ENCODE peak calls at places on chromosomes 4 and X, in ten cellular contexts. One of them, this sample, is unnamed. For H3K9me3, the result is how much of the 10 kb centered on the place peaks cover.

GRCh38 chr4:36414248-36414647 is 132.8 kb downstream of the DTHD1 start:
- DNase-seq in keratinocyte: no peak
- DNase-seq in mammary epithelial cell: no peak
- DNase-seq in fibroblast of lung: no peak
- DNase-seq in WERI-Rb-1: no peak
- DNase-seq in RWPE2: no peak
- DNase-seq in CD8-positive, alpha-beta T cell: no peak
- DNase-seq in endodermal cell: no peak
- DNase-seq in transverse colon: no peak
- DNase-seq in SK-N-SH: no peak
- DNase-seq in this sample: no peak

GRCh38 chr4:2648159-2648814 is 107.8 kb downstream of the TNIP2 start:
- DNase-seq in keratinocyte: no peak
- DNase-seq in mammary epithelial cell: no peak
- DNase-seq in fibroblast of lung: no peak
- DNase-seq in WERI-Rb-1: no peak
- DNase-seq in RWPE2: no peak
- DNase-seq in CD8-positive, alpha-beta T cell: peak
- DNase-seq in endodermal cell: no peak
- DNase-seq in transverse colon: no peak
- DNase-seq in SK-N-SH: no peak
- DNase-seq in this sample: peak

GRCh38 chrX:110462957-110463356 is 104.3 kb downstream of the RTL9 start:
- DNase-seq in keratinocyte: no peak
- DNase-seq in mammary epithelial cell: no peak
- DNase-seq in fibroblast of lung: no peak
- DNase-seq in WERI-Rb-1: no peak
- DNase-seq in RWPE2: no peak
- DNase-seq in CD8-positive, alpha-beta T cell: no peak
- DNase-seq in endodermal cell: peak
- DNase-seq in transverse colon: no peak
- DNase-seq in SK-N-SH: no peak
- DNase-seq in this sample: no peak

GRCh38 chr4:44256414-44256813 is 192.2 kb downstream of the KCTD8 start:
- DNase-seq in keratinocyte: no peak
- DNase-seq in mammary epithelial cell: no peak
- DNase-seq in fibroblast of lung: peak
- DNase-seq in WERI-Rb-1: peak
- DNase-seq in RWPE2: no peak
- DNase-seq in CD8-positive, alpha-beta T cell: no peak
- DNase-seq in endodermal cell: no peak
- DNase-seq in transverse colon: no peak
- DNase-seq in SK-N-SH: no peak
- DNase-seq in this sample: no peak

GRCh38 chrX:133444952-133445831 is 29.9 kb upstream of the GPC4 start:
- DNase-seq in keratinocyte: no peak
- DNase-seq in mammary epithelial cell: peak
- DNase-seq in fibroblast of lung: peak
- DNase-seq in WERI-Rb-1: no peak
- DNase-seq in RWPE2: no peak
- DNase-seq in CD8-positive, alpha-beta T cell: no peak
- DNase-seq in endodermal cell: peak
- DNase-seq in transverse colon: peak
- DNase-seq in SK-N-SH: no peak
- DNase-seq in this sample: no peak

GRCh38 chr4:6516762-6517161 is 44.3 kb upstream of the PPP2R2C start:
- DNase-seq in keratinocyte: no peak
- DNase-seq in mammary epithelial cell: no peak
- DNase-seq in fibroblast of lung: no peak
- DNase-seq in WERI-Rb-1: no peak
- DNase-seq in RWPE2: no peak
- DNase-seq in CD8-positive, alpha-beta T cell: no peak
- DNase-seq in endodermal cell: no peak
- DNase-seq in transverse colon: no peak
- DNase-seq in SK-N-SH: no peak
- DNase-seq in this sample: no peak

GRCh38 chrX:15214614-15215013 is 55.3 kb downstream of the ASB9 start:
- DNase-seq in keratinocyte: no peak
- DNase-seq in mammary epithelial cell: no peak
- DNase-seq in fibroblast of lung: no peak
- DNase-seq in WERI-Rb-1: no peak
- DNase-seq in RWPE2: no peak
- DNase-seq in CD8-positive, alpha-beta T cell: no peak
- DNase-seq in endodermal cell: no peak
- DNase-seq in transverse colon: no peak
- DNase-seq in SK-N-SH: no peak
- DNase-seq in this sample: no peak

GRCh38 chr4:84647307-84647884 is 64.5 kb downstream of the CDS1 start:
- DNase-seq in keratinocyte: no peak
- DNase-seq in mammary epithelial cell: no peak
- DNase-seq in fibroblast of lung: no peak
- DNase-seq in WERI-Rb-1: no peak
- DNase-seq in RWPE2: no peak
- DNase-seq in CD8-positive, alpha-beta T cell: no peak
- DNase-seq in endodermal cell: peak
- DNase-seq in transverse colon: no peak
- DNase-seq in SK-N-SH: no peak
- DNase-seq in this sample: no peak

GRCh38 chr4:143653031-143653430 is 47.4 kb downstream of the FREM3 start:
- DNase-seq in keratinocyte: no peak
- DNase-seq in mammary epithelial cell: no peak
- DNase-seq in fibroblast of lung: peak
- DNase-seq in WERI-Rb-1: no peak
- DNase-seq in RWPE2: no peak
- DNase-seq in CD8-positive, alpha-beta T cell: no peak
- DNase-seq in endodermal cell: no peak
- DNase-seq in transverse colon: no peak
- DNase-seq in SK-N-SH: no peak
- DNase-seq in this sample: no peak

GRCh38 chrX:119427024-119427794 is 28.1 kb downstream of the SLC25A43 start:
- DNase-seq in keratinocyte: no peak
- DNase-seq in mammary epithelial cell: no peak
- DNase-seq in fibroblast of lung: peak
- DNase-seq in WERI-Rb-1: no peak
- DNase-seq in RWPE2: no peak
- DNase-seq in CD8-positive, alpha-beta T cell: peak
- DNase-seq in endodermal cell: no peak
- DNase-seq in transverse colon: peak
- DNase-seq in SK-N-SH: no peak
- DNase-seq in this sample: no peak

DNA sequence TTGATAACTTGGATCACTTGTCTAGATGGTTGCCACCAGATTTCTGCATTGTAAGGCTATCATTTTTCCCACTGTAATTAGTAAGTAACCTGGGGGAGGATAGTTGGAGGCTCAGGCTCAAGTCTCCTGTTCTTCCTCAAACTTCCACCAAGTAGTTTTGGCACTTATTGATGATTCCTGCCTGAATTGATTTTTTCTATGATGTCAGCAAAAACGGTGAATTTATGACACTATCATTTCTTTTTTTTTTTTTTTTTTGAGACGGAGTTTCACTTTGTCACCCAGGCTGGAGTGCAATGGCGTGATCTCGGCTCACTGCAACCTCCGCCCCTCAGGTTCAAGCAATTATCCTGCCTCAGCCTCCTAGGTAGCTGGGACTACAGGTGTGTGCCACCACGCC is 12.4 kb downstream of the TMSB4X start:
- DNase-seq in keratinocyte: no peak
- DNase-seq in mammary epithelial cell: no peak
- DNase-seq in fibroblast of lung: no peak
- DNase-seq in WERI-Rb-1: no peak
- DNase-seq in RWPE2: no peak
- DNase-seq in CD8-positive, alpha-beta T cell: no peak
- DNase-seq in endodermal cell: no peak
- DNase-seq in transverse colon: no peak
- DNase-seq in SK-N-SH: no peak
- DNase-seq in this sample: no peak
- H3K27ac ChIP-seq in keratinocyte: no peak
- H3K27ac ChIP-seq in mammary epithelial cell: no peak
- H3K27ac ChIP-seq in fibroblast of lung: no peak
- H3K27ac ChIP-seq in WERI-Rb-1: no peak
- H3K27ac ChIP-seq in RWPE2: no peak
- H3K27ac ChIP-seq in CD8-positive, alpha-beta T cell: no peak
- H3K27ac ChIP-seq in endodermal cell: no peak
- H3K27ac ChIP-seq in transverse colon: no peak
- H3K27ac ChIP-seq in SK-N-SH: no peak
- H3K27ac ChIP-seq in this sample: no peak

GRCh38 chr4:169407217-169407845 is 136.6 kb upstream of the SH3RF1 start:
- DNase-seq in keratinocyte: no peak
- DNase-seq in mammary epithelial cell: no peak
- DNase-seq in fibroblast of lung: peak
- DNase-seq in WERI-Rb-1: no peak
- DNase-seq in RWPE2: no peak
- DNase-seq in CD8-positive, alpha-beta T cell: no peak
- DNase-seq in endodermal cell: peak
- DNase-seq in transverse colon: no peak
- DNase-seq in SK-N-SH: no peak
- DNase-seq in this sample: no peak
- TF ChIP-seq CTCF in keratinocyte: no peak
- TF ChIP-seq CTCF in mammary epithelial cell: no peak
- TF ChIP-seq CTCF in fibroblast of lung: no peak
- TF ChIP-seq CTCF in WERI-Rb-1: no peak
- TF ChIP-seq CTCF in RWPE2: no peak
- TF ChIP-seq CTCF in CD8-positive, alpha-beta T cell: no peak
- TF ChIP-seq CTCF in endodermal cell: no peak
- TF ChIP-seq CTCF in transverse colon: no peak
- TF ChIP-seq CTCF in SK-N-SH: no peak
- TF ChIP-seq CTCF in this sample: no peak

DNA sequence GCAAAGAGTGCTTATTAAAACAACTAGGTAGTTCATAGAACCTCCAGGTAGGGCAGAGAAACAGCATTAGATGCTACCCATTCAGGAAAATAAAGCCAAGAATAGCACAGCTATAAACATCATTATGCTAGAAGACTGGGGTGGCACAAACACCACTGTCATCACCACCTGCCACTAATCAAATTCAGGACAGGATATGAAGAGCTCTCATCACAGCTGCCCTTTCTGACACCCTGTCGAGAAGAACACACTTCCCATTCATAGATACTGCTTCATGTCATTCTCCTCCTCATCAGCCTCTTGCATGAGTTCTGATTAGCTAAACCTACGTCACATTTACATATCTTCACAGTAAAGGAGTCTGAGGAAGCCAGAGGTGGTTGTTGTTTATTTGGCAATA is 692.3 kb upstream of the HS3ST1 start:
- DNase-seq in keratinocyte: no peak
- DNase-seq in mammary epithelial cell: no peak
- DNase-seq in fibroblast of lung: no peak
- DNase-seq in WERI-Rb-1: no peak
- DNase-seq in RWPE2: no peak
- DNase-seq in CD8-positive, alpha-beta T cell: no peak
- DNase-seq in endodermal cell: no peak
- DNase-seq in transverse colon: no peak
- DNase-seq in SK-N-SH: no peak
- DNase-seq in this sample: no peak
- H3K9me3 ChIP-seq in keratinocyte: under half
- H3K9me3 ChIP-seq in mammary epithelial cell: under half
- H3K9me3 ChIP-seq in fibroblast of lung: under half
- H3K9me3 ChIP-seq in WERI-Rb-1: under half
- H3K9me3 ChIP-seq in RWPE2: under half
- H3K9me3 ChIP-seq in CD8-positive, alpha-beta T cell: under half
- H3K9me3 ChIP-seq in endodermal cell: under half
- H3K9me3 ChIP-seq in transverse colon: under half
- H3K9me3 ChIP-seq in SK-N-SH: under half
- H3K9me3 ChIP-seq in this sample: under half

GRCh38 chr4:151114338-151114737 is 14.9 kb downstream of the RPS3A start:
- DNase-seq in keratinocyte: no peak
- DNase-seq in mammary epithelial cell: no peak
- DNase-seq in fibroblast of lung: peak
- DNase-seq in WERI-Rb-1: no peak
- DNase-seq in RWPE2: no peak
- DNase-seq in CD8-positive, alpha-beta T cell: no peak
- DNase-seq in endodermal cell: peak
- DNase-seq in transverse colon: no peak
- DNase-seq in SK-N-SH: no peak
- DNase-seq in this sample: no peak

GRCh38 chr4:151110236-151110635 is 10.8 kb downstream of the RPS3A start:
- DNase-seq in keratinocyte: no peak
- DNase-seq in mammary epithelial cell: no peak
- DNase-seq in fibroblast of lung: no peak
- DNase-seq in WERI-Rb-1: no peak
- DNase-seq in RWPE2: no peak
- DNase-seq in CD8-positive, alpha-beta T cell: no peak
- DNase-seq in endodermal cell: peak
- DNase-seq in transverse colon: no peak
- DNase-seq in SK-N-SH: no peak
- DNase-seq in this sample: no peak

GRCh38 chr4:151117371-151117962 is 18.0 kb downstream of the RPS3A start:
- DNase-seq in keratinocyte: no peak
- DNase-seq in mammary epithelial cell: peak
- DNase-seq in fibroblast of lung: peak
- DNase-seq in WERI-Rb-1: peak
- DNase-seq in RWPE2: no peak
- DNase-seq in CD8-positive, alpha-beta T cell: peak
- DNase-seq in endodermal cell: peak
- DNase-seq in transverse colon: peak
- DNase-seq in SK-N-SH: peak
- DNase-seq in this sample: no peak

GRCh38 chr4:151114986-151115385 is 15.6 kb downstream of the RPS3A start:
- DNase-seq in keratinocyte: no peak
- DNase-seq in mammary epithelial cell: no peak
- DNase-seq in fibroblast of lung: peak
- DNase-seq in WERI-Rb-1: no peak
- DNase-seq in RWPE2: no peak
- DNase-seq in CD8-positive, alpha-beta T cell: no peak
- DNase-seq in endodermal cell: peak
- DNase-seq in transverse colon: no peak
- DNase-seq in SK-N-SH: no peak
- DNase-seq in this sample: no peak
- H3K27ac ChIP-seq in keratinocyte: no peak
- H3K27ac ChIP-seq in mammary epithelial cell: no peak
- H3K27ac ChIP-seq in fibroblast of lung: no peak
- H3K27ac ChIP-seq in WERI-Rb-1: no peak
- H3K27ac ChIP-seq in RWPE2: no peak
- H3K27ac ChIP-seq in CD8-positive, alpha-beta T cell: no peak
- H3K27ac ChIP-seq in endodermal cell: no peak
- H3K27ac ChIP-seq in transverse colon: no peak
- H3K27ac ChIP-seq in SK-N-SH: no peak
- H3K27ac ChIP-seq in this sample: no peak

DNA sequence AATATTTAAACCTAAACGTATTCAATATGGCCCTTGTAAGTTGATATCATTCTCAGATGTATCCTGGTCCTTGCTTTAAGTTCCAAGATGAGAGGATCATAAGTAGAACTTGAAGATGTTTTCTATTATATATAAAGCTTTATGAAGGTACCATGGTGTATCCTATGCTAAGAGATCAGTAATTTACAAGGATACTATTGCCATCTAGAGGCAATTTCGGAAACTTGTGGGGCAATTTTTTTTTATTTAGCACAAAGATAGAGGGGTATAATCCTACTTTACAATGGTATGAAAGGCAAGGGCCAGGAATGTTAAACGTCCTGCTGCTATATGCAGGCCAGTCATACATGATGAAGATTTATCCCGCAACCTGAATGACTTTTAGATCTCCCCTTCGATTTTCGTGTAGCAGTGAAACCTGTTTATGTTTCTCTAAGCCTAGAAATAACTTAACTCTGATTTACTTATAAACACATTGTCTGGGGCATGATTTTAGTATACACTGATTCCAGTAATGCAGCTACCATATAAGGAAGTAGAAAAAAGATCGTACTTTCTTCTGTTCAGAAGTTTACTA is 2.5 kb downstream of the SLC25A31 start:
- DNase-seq in keratinocyte: no peak
- DNase-seq in mammary epithelial cell: peak
- DNase-seq in fibroblast of lung: peak
- DNase-seq in WERI-Rb-1: no peak
- DNase-seq in RWPE2: no peak
- DNase-seq in CD8-positive, alpha-beta T cell: no peak
- DNase-seq in endodermal cell: no peak
- DNase-seq in transverse colon: no peak
- DNase-seq in SK-N-SH: peak
- DNase-seq in this sample: no peak
- TF ChIP-seq CTCF in keratinocyte: no peak
- TF ChIP-seq CTCF in mammary epithelial cell: peak
- TF ChIP-seq CTCF in fibroblast of lung: peak
- TF ChIP-seq CTCF in WERI-Rb-1: no peak
- TF ChIP-seq CTCF in RWPE2: peak
- TF ChIP-seq CTCF in CD8-positive, alpha-beta T cell: no peak
- TF ChIP-seq CTCF in endodermal cell: peak
- TF ChIP-seq CTCF in transverse colon: peak
- TF ChIP-seq CTCF in SK-N-SH: peak
- TF ChIP-seq CTCF in this sample: peak